ENCODE peak calls at places on chromosomes 11 and 22, in eight cellular contexts. One of them, this sample, is unnamed.

GRCh38 chr11:111851636-111852035 is 19.7 kb downstream of the ALG9 start:
- DNase-seq in GM19239: no peak
- DNase-seq in right lobe of liver: no peak
- DNase-seq in cardiac muscle cell: peak
- DNase-seq in right cardiac atrium: no peak
- DNase-seq in stimulated activated CD8-positive, alpha-beta memory T cell treated with anti-CD3 and anti-CD28 coated beads, Interleukin-15, amount 100 ng/mL, for 1 hour: no peak
- DNase-seq in neuronal stem cell: no peak
- DNase-seq in activated CD4-positive, alpha-beta T cell treated with anti-CD3 and anti-CD28 coated beads, Interleukin-2, amount 50 U/mL, for 48 hours: no peak
- DNase-seq in this sample: no peak

GRCh38 chr11:64619811-64620285 is 28.8 kb downstream of the SLC22A12 start:
- DNase-seq in GM19239: no peak
- DNase-seq in right lobe of liver: no peak
- DNase-seq in cardiac muscle cell: peak
- DNase-seq in right cardiac atrium: peak
- DNase-seq in stimulated activated CD8-positive, alpha-beta memory T cell treated with anti-CD3 and anti-CD28 coated beads, Interleukin-15, amount 100 ng/mL, for 1 hour: no peak
- DNase-seq in neuronal stem cell: no peak
- DNase-seq in activated CD4-positive, alpha-beta T cell treated with anti-CD3 and anti-CD28 coated beads, Interleukin-2, amount 50 U/mL, for 48 hours: peak
- DNase-seq in this sample: peak

GRCh38 chr22:46866591-46866990 is 104.1 kb downstream of the TBC1D22A start:
- DNase-seq in GM19239: no peak
- DNase-seq in right lobe of liver: no peak
- DNase-seq in cardiac muscle cell: peak
- DNase-seq in right cardiac atrium: no peak
- DNase-seq in stimulated activated CD8-positive, alpha-beta memory T cell treated with anti-CD3 and anti-CD28 coated beads, Interleukin-15, amount 100 ng/mL, for 1 hour: no peak
- DNase-seq in neuronal stem cell: no peak
- DNase-seq in activated CD4-positive, alpha-beta T cell treated with anti-CD3 and anti-CD28 coated beads, Interleukin-2, amount 50 U/mL, for 48 hours: no peak
- DNase-seq in this sample: no peak

GRCh38 chr22:22748756-22749155 is 104.3 kb downstream of the GGTLC2 start:
- DNase-seq in GM19239: no peak
- DNase-seq in right lobe of liver: no peak
- DNase-seq in cardiac muscle cell: no peak
- DNase-seq in right cardiac atrium: no peak
- DNase-seq in stimulated activated CD8-positive, alpha-beta memory T cell treated with anti-CD3 and anti-CD28 coated beads, Interleukin-15, amount 100 ng/mL, for 1 hour: no peak
- DNase-seq in neuronal stem cell: no peak
- DNase-seq in activated CD4-positive, alpha-beta T cell treated with anti-CD3 and anti-CD28 coated beads, Interleukin-2, amount 50 U/mL, for 48 hours: no peak
- DNase-seq in this sample: no peak

GRCh38 chr22:27810566-27810965 is 9.0 kb upstream of the MN1 start:
- DNase-seq in GM19239: no peak
- DNase-seq in right lobe of liver: peak
- DNase-seq in cardiac muscle cell: peak
- DNase-seq in right cardiac atrium: peak
- DNase-seq in stimulated activated CD8-positive, alpha-beta memory T cell treated with anti-CD3 and anti-CD28 coated beads, Interleukin-15, amount 100 ng/mL, for 1 hour: no peak
- DNase-seq in neuronal stem cell: no peak
- DNase-seq in activated CD4-positive, alpha-beta T cell treated with anti-CD3 and anti-CD28 coated beads, Interleukin-2, amount 50 U/mL, for 48 hours: no peak
- DNase-seq in this sample: no peak

GRCh38 chr22:50627452-50627913 is 469 bp downstream of the ARSA start:
- DNase-seq in GM19239: no peak
- DNase-seq in right lobe of liver: peak
- DNase-seq in cardiac muscle cell: no peak
- DNase-seq in right cardiac atrium: peak
- DNase-seq in stimulated activated CD8-positive, alpha-beta memory T cell treated with anti-CD3 and anti-CD28 coated beads, Interleukin-15, amount 100 ng/mL, for 1 hour: no peak
- DNase-seq in neuronal stem cell: no peak
- DNase-seq in activated CD4-positive, alpha-beta T cell treated with anti-CD3 and anti-CD28 coated beads, Interleukin-2, amount 50 U/mL, for 48 hours: peak
- DNase-seq in this sample: no peak

GRCh38 chr11:79834015-79834414 is 393.2 kb upstream of the TENM4 start:
- DNase-seq in GM19239: no peak
- DNase-seq in right lobe of liver: no peak
- DNase-seq in cardiac muscle cell: no peak
- DNase-seq in right cardiac atrium: no peak
- DNase-seq in stimulated activated CD8-positive, alpha-beta memory T cell treated with anti-CD3 and anti-CD28 coated beads, Interleukin-15, amount 100 ng/mL, for 1 hour: no peak
- DNase-seq in neuronal stem cell: no peak
- DNase-seq in activated CD4-positive, alpha-beta T cell treated with anti-CD3 and anti-CD28 coated beads, Interleukin-2, amount 50 U/mL, for 48 hours: no peak
- DNase-seq in this sample: no peak

GRCh38 chr11:62555464-62556092 is 9.0 kb upstream of the AHNAK start:
- DNase-seq in GM19239: no peak
- DNase-seq in right lobe of liver: no peak
- DNase-seq in cardiac muscle cell: no peak
- DNase-seq in right cardiac atrium: no peak
- DNase-seq in stimulated activated CD8-positive, alpha-beta memory T cell treated with anti-CD3 and anti-CD28 coated beads, Interleukin-15, amount 100 ng/mL, for 1 hour: no peak
- DNase-seq in neuronal stem cell: no peak
- DNase-seq in activated CD4-positive, alpha-beta T cell treated with anti-CD3 and anti-CD28 coated beads, Interleukin-2, amount 50 U/mL, for 48 hours: peak
- DNase-seq in this sample: no peak

GRCh38 chr11:131351848-131352247 is 18.6 kb upstream of the NTM start:
- DNase-seq in GM19239: no peak
- DNase-seq in right lobe of liver: no peak
- DNase-seq in cardiac muscle cell: no peak
- DNase-seq in right cardiac atrium: no peak
- DNase-seq in stimulated activated CD8-positive, alpha-beta memory T cell treated with anti-CD3 and anti-CD28 coated beads, Interleukin-15, amount 100 ng/mL, for 1 hour: no peak
- DNase-seq in neuronal stem cell: no peak
- DNase-seq in activated CD4-positive, alpha-beta T cell treated with anti-CD3 and anti-CD28 coated beads, Interleukin-2, amount 50 U/mL, for 48 hours: no peak
- DNase-seq in this sample: no peak

This sample was measured in SK-N-MC.